ENCODE peak calls at places on chromosomes 3 and 15, in seven cellular contexts. T is spleen, J is SK-N-MC, G is cardiac muscle cell, D is IMR-90, U is vagina, K is endothelial cell of umbilical vein. V is an unnamed sample.

GRCh38 chr3:12661926-12662592 is 1.9 kb downstream of the RAF1 start:
- DNase-seq in T (peak), J (no peak), G (no peak), D (no peak), U (no peak), K (no peak), V (no peak)

GRCh38 chr15:72229947-72230196 is 1.1 kb downstream of the PKM start:
- DNase-seq in T (no peak), J (no peak), G (no peak), D (no peak), U (no peak), K (no peak), V (no peak)

GRCh38 chr15:67253517-67254237 is 784 bp downstream of the AAGAB start:
- DNase-seq in T (no peak), J (no peak), G (no peak), D (peak), U (no peak), K (no peak), V (no peak)

GRCh38 chr3:40211579-40211978 is 97.9 kb upstream of the EIF1B start:
- DNase-seq in T (no peak), J (no peak), G (no peak), D (no peak), U (no peak), K (no peak), V (no peak)

GRCh38 chr15:50146661-50147060 is 27.6 kb upstream of the ATP8B4 start:
- DNase-seq in T (no peak), J (no peak), G (no peak), D (no peak), U (no peak), K (no peak), V (no peak)

GRCh38 chr3:152104847-152105415 is 163.8 kb upstream of the MBNL1 start:
- DNase-seq in T (no peak), J (no peak), G (no peak), D (no peak), U (no peak), K (no peak), V (no peak)

GRCh38 chr3:188323067-188323842 is 169.3 kb downstream of the LPP start:
- DNase-seq in T (no peak), J (no peak), G (no peak), D (no peak), U (no peak), K (no peak), V (no peak)

GRCh38 chr3:15495461-15496340 is 25.8 kb downstream of the COLQ start:
- DNase-seq in T (no peak), J (no peak), G (peak), D (no peak), U (no peak), K (no peak), V (no peak)

GRCh38 chr3:54957711-54958110 is 29.9 kb upstream of the LRTM1 start:
- DNase-seq in T (no peak), J (no peak), G (no peak), D (peak), U (no peak), K (no peak), V (no peak)

GRCh38 chr15:48005921-48006541 is 114.8 kb upstream of the SLC24A5 start:
- DNase-seq in T (no peak), J (peak), G (no peak), D (no peak), U (no peak), K (no peak), V (peak)

GRCh38 chr3:72659609-72660008 is 188.6 kb downstream of the SHQ1 start:
- DNase-seq in T (no peak), J (no peak), G (no peak), D (no peak), U (no peak), K (no peak), V (no peak)

GRCh38 chr3:78857494-78858111 is 910.2 kb downstream of the ROBO1 start:
- DNase-seq in T (no peak), J (no peak), G (no peak), D (no peak), U (no peak), K (no peak), V (no peak)

GRCh38 chr3:107428051-107428858 is 51.0 kb downstream of the CCDC54 start:
- DNase-seq in T (no peak), J (no peak), G (no peak), D (no peak), U (no peak), K (no peak), V (no peak)

GRCh38 chr3:159165972-159166371 is 364.1 kb downstream of the MFSD1 start:
- DNase-seq in T (no peak), J (no peak), G (no peak), D (no peak), U (no peak), K (peak), V (no peak)

GRCh38 chr3:184352149-184352785 is 9.1 kb downstream of the CLCN2 start:
- DNase-seq in T (no peak), J (no peak), G (no peak), D (no peak), U (no peak), K (no peak), V (no peak)

GRCh38 chr3:183338520-183338919 is 85.5 kb downstream of the B3GNT5 start:
- DNase-seq in T (no peak), J (no peak), G (no peak), D (no peak), U (no peak), K (no peak), V (no peak)

GRCh38 chr3:40237892-40238571 is 71.5 kb upstream of the EIF1B start:
- DNase-seq in T (no peak), J (no peak), G (peak), D (peak), U (peak), K (no peak), V (no peak)

GRCh38 chr3:196202516-196202970 is 8.7 kb downstream of the ZDHHC19 start:
- DNase-seq in T (peak), J (no peak), G (no peak), D (peak), U (no peak), K (no peak), V (no peak)

GRCh38 chr3:1824359-1824758 is 274.3 kb upstream of the CNTN4 start:
- DNase-seq in T (no peak), J (no peak), G (no peak), D (no peak), U (no peak), K (no peak), V (no peak)

GRCh38 chr3:182392182-182392917 is 401.0 kb upstream of the ATP11B start:
- DNase-seq in T (no peak), J (no peak), G (no peak), D (no peak), U (no peak), K (no peak), V (no peak)

GRCh38 chr3:99114565-99115291 is 213.2 kb upstream of the DCBLD2 start:
- DNase-seq in T (no peak), J (no peak), G (peak), D (peak), U (no peak), K (peak), V (no peak)

GRCh38 chr3:159472611-159473010 is 516.0 kb upstream of the IL12A start:
- DNase-seq in T (no peak), J (no peak), G (no peak), D (no peak), U (no peak), K (no peak), V (no peak)

GRCh38 chr3:36219398-36219797 is 160.9 kb upstream of the STAC start:
- DNase-seq in T (no peak), J (no peak), G (no peak), D (peak), U (no peak), K (no peak), V (no peak)

GRCh38 chr15:44535509-44536297 is 1.2 kb upstream of the EIF3J start:
- DNase-seq in T (peak), J (no peak), G (peak), D (no peak), U (no peak), K (no peak), V (peak)

GRCh38 chr3:103847081-103848062 is 1412.6 kb downstream of the ZPLD1 start:
- DNase-seq in T (no peak), J (no peak), G (no peak), D (no peak), U (no peak), K (no peak), V (peak)

GRCh38 chr15:56325186-56325585 is 40.0 kb upstream of the TEX9 start:
- DNase-seq in T (no peak), J (no peak), G (no peak), D (peak), U (no peak), K (no peak), V (no peak)

GRCh38 chr15:22253676-22254408 is 173.5 kb downstream of the OR4M2 start:
- DNase-seq in T (no peak), J (no peak), G (no peak), D (no peak), U (no peak), K (no peak), V (no peak)

GRCh38 chr3:193833592-193833991 is 240.6 kb downstream of the OPA1 start:
- DNase-seq in T (peak), J (no peak), G (no peak), D (no peak), U (no peak), K (no peak), V (no peak)
- H3K27ac ChIP-seq in T (no peak), J (no peak), G (no peak), D (no peak), U (no peak), K (no peak), V (peak)

GRCh38 chr3:46954178-46954577 is 22.4 kb downstream of the CCDC12 start:
- DNase-seq in T (no peak), J (no peak), G (no peak), D (no peak), U (no peak), K (no peak), V (no peak)
- H3K27ac ChIP-seq in T (no peak), J (no peak), G (peak), D (no peak), U (peak), K (no peak), V (no peak)

GRCh38 chr3:43690400-43691119 is at the start of gene ABHD5:
- DNase-seq in T (peak), J (peak), G (peak), D (peak), U (peak), K (peak), V (peak)

GRCh38 chr3:43693594-43693993 is 2.9 kb downstream of the ABHD5 start:
- DNase-seq in T (no peak), J (no peak), G (no peak), D (no peak), U (no peak), K (no peak), V (no peak)

GRCh38 chr3:43692971-43693370 is 2.2 kb downstream of the ABHD5 start:
- DNase-seq in T (no peak), J (no peak), G (no peak), D (no peak), U (no peak), K (no peak), V (no peak)

GRCh38 chr3:43691120-43692002 is 623 bp downstream of the ABHD5 start:
- DNase-seq in T (peak), J (no peak), G (peak), D (peak), U (no peak), K (peak), V (peak)

GRCh38 chr3:43692085-43692484 is 1.3 kb downstream of the ABHD5 start:
- DNase-seq in T (no peak), J (no peak), G (no peak), D (no peak), U (no peak), K (no peak), V (no peak)
- H3K27ac ChIP-seq in T (no peak), J (no peak), G (no peak), D (peak), U (no peak), K (no peak), V (no peak)

DNA sequence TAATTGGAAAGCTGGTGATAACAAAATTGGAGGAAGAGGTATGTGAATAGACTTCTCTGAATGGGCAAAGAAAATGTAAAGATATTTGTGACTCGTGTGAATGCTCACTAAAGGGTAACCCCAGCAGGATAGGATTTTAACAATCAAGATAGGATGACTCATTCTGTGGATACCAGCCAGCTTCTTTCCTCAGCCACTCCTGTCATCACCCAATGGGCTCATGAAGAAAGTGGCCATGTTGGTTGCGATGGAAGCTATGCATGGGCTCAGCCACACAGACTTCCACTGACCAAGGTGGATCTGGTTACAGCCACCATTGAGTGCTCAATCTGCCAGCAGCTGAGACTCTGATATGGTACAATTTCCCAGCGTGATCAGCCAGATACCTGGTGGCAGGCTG is 40.9 kb downstream of the STRIT1 start:
- DNase-seq in T (no peak), J (no peak), G (no peak), D (peak), U (no peak), K (peak), V (no peak)
- H3K27ac ChIP-seq in T (no peak), J (no peak), G (no peak), D (no peak), U (no peak), K (no peak), V (no peak)

GRCh38 chr3:129118745-129119144 is 2.9 kb downstream of the RAB43 start:
- DNase-seq in T (no peak), J (no peak), G (no peak), D (no peak), U (no peak), K (peak), V (peak)
- H3K27ac ChIP-seq in T (no peak), J (no peak), G (no peak), D (no peak), U (no peak), K (no peak), V (peak)

GRCh38 chr15:31333119-31333518 is 6.5 kb downstream of the KLF13 start:
- DNase-seq in T (peak), J (no peak), G (no peak), D (no peak), U (no peak), K (no peak), V (peak)

GRCh38 chr15:31333820-31334219 is 7.2 kb downstream of the KLF13 start:
- DNase-seq in T (peak), J (no peak), G (no peak), D (no peak), U (no peak), K (no peak), V (no peak)

GRCh38 chr15:31332020-31332680 is 5.5 kb downstream of the KLF13 start:
- DNase-seq in T (peak), J (no peak), G (no peak), D (no peak), U (no peak), K (no peak), V (peak)

GRCh38 chr15:31331389-31331788 is 4.8 kb downstream of the KLF13 start:
- DNase-seq in T (peak), J (no peak), G (no peak), D (no peak), U (no peak), K (no peak), V (no peak)

DNA sequence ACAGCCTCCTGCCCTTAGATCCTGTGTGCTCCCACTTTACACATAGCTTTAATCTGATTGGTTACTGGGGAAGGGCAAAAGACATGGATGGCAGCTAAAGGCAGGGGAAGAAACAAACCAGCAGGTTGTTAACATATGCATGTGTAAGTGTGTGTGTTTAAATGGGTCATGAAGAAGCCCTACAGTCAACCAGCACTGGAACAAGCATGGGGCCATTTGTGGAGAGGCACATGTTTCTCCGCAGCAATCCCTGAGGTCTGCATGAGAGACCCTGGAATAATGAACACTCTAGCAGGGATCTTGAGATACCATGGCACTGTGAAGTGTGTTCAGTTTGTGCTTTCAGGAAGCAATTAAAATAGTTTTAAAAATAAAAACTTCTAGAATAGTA is 6.0 kb downstream of the KLF13 start:
- DNase-seq in T (no peak), J (no peak), G (no peak), D (no peak), U (no peak), K (no peak), V (peak)
- H3K27ac ChIP-seq in T (no peak), J (peak), G (no peak), D (no peak), U (peak), K (no peak), V (peak)

GRCh38 chr3:141389703-141390102 is 21.4 kb downstream of the ZBTB38 start:
- DNase-seq in T (no peak), J (no peak), G (no peak), D (peak), U (no peak), K (no peak), V (no peak)

GRCh38 chr3:141387446-141388030 is 19.2 kb downstream of the ZBTB38 start:
- DNase-seq in T (no peak), J (no peak), G (no peak), D (no peak), U (no peak), K (no peak), V (no peak)

GRCh38 chr3:141390747-141391146 is 22.4 kb downstream of the ZBTB38 start:
- DNase-seq in T (no peak), J (no peak), G (no peak), D (no peak), U (no peak), K (no peak), V (no peak)

GRCh38 chr3:141386611-141387110 is 18.4 kb downstream of the ZBTB38 start:
- DNase-seq in T (no peak), J (peak), G (no peak), D (peak), U (no peak), K (no peak), V (no peak)

DNA sequence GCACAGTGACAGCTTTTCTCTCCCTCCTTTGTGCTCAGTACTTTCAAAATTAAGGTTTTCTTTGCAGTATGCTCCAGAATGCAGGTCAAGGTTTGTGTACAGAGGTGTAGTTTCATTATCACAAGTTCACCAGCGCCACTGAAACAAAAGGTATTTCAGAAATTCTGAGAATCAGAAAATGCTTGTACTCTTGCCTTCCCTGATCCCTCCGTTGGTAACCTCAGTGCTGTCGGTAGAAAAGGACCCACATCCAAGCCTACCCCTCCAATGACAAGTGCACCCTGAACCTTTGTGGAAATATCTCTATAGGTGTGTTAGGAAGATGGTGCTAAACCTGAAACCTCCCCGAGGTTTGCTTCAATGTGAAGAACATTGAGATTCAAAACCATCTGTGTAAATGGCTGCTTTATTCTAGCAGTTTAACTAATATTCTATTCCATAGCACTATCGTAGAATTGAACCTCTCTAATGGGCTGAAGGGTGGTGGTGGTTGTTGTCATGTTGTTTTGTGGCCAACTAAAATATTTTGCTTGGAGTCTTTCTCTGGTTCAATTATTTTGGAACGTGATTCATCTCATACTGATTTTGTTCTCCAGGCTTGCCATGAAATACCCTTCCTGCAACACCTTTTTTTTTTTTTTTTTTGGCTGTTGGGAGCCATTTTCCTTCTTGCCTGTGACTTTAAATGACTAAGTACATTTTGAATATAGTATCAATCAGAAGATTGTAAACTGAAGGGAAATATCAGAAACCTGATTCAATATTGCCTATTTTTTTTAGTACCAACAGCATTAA is 20.7 kb downstream of the ZBTB38 start:
- DNase-seq in T (no peak), J (no peak), G (no peak), D (no peak), U (no peak), K (peak), V (no peak)
- H3K27ac ChIP-seq in T (no peak), J (peak), G (no peak), D (peak), U (peak), K (no peak), V (peak)

GRCh38 chr3:53243165-53243564 is 12.7 kb downstream of the TKT start:
- DNase-seq in T (no peak), J (peak), G (peak), D (no peak), U (no peak), K (peak), V (peak)
- H3K27ac ChIP-seq in T (no peak), J (peak), G (peak), D (no peak), U (no peak), K (no peak), V (peak)

DNA sequence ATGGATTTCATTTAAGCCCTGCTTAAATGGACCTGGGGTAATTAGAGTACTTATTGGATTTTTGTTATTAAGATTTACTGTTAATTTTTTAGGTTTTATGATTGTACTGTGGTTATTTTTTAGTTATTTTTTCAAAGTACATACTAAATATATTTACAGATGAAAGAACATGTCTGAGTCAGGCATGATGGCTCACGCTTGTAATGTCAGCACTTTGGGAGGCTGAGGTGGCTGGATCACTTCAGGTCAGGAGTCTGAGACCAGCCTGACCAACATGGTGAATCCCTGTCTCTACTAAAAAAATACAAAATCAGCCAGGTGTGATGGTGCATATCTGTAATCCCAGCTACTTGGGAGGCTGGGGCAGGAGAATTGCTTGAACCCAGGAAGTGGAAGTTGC is 16.2 kb upstream of the RPL24 start:
- DNase-seq in T (no peak), J (no peak), G (no peak), D (no peak), U (no peak), K (no peak), V (no peak)
- H3K27ac ChIP-seq in T (no peak), J (no peak), G (no peak), D (no peak), U (no peak), K (no peak), V (no peak)

GRCh38 chr15:98039596-98039995 is 79.1 kb downstream of the ARRDC4 start:
- DNase-seq in T (no peak), J (no peak), G (no peak), D (no peak), U (no peak), K (no peak), V (no peak)

GRCh38 chr15:98035577-98036010 is 75.1 kb downstream of the ARRDC4 start:
- DNase-seq in T (no peak), J (no peak), G (no peak), D (no peak), U (no peak), K (no peak), V (no peak)

GRCh38 chr15:98034731-98035130 is 74.2 kb downstream of the ARRDC4 start:
- DNase-seq in T (no peak), J (no peak), G (no peak), D (no peak), U (no peak), K (no peak), V (no peak)

DNA sequence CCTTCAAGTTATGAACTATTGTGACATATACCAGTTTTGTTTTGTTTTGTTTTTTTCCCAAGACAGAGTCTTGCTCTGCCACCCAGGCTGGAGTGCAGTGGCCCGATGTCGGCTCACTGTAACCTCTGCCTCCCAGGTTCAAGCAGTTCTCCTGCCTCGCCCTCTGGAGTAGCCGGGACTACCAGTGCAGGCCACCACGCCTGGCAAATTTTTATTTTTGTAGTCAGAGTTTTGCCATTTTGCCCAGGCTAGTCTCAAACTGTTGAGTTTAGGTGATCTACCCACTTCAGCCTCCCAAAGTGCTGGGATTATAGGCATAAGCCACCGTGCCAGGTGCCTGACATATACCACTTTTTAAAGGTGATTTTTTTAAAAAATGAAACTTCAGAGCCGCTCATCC is 74.6 kb downstream of the ARRDC4 start:
- DNase-seq in T (no peak), J (no peak), G (no peak), D (no peak), U (no peak), K (no peak), V (no peak)
- H3K27ac ChIP-seq in T (no peak), J (no peak), G (no peak), D (no peak), U (no peak), K (no peak), V (no peak)